ENCODE peak calls at places on chromosomes 4 and X, in seven cellular contexts. L, U, F, N, X, G and T are unnamed samples.

GRCh38 chr4:3701271-3702083 is 64.7 kb upstream of the ADRA2C start:
- DNase-seq in L (no peak), U (no peak), F (no peak), N (no peak), X (no peak), G (peak; percentile 39), T (no peak)

GRCh38 chr4:32560306-32560705 is 1840.1 kb downstream of the PCDH7 start:
- DNase-seq in L (peak; percentile 15), U (no peak), F (peak; percentile 10), N (peak; percentile 72), X (no peak), G (no peak), T (no peak)

GRCh38 chr4:970046-970745 is 3.2 kb downstream of the DGKQ start:
- DNase-seq in L (no peak), U (no peak), F (no peak), N (no peak), X (no peak), G (no peak), T (no peak)

GRCh38 chr4:37454263-37454800 is 209.8 kb downstream of the NWD2 start:
- DNase-seq in L (no peak), U (no peak), F (no peak), N (no peak), X (no peak), G (no peak), T (no peak)

GRCh38 chrX:46407753-46408130 is 137.5 kb downstream of the ZNF674 start:
- DNase-seq in L (no peak), U (no peak), F (no peak), N (peak; percentile 66), X (peak; percentile 42), G (no peak), T (peak; percentile 33)

GRCh38 chr4:94610140-94610539 is 147.6 kb upstream of the BMPR1B start:
- DNase-seq in L (no peak), U (no peak), F (no peak), N (no peak), X (no peak), G (no peak), T (no peak)

GRCh38 chr4:124181045-124181444 is 531.5 kb downstream of the ANKRD50 start:
- DNase-seq in L (no peak), U (no peak), F (no peak), N (peak; percentile 26), X (no peak), G (no peak), T (no peak)

GRCh38 chr4:5941601-5942000 is 48.7 kb upstream of the CRMP1 start:
- DNase-seq in L (no peak), U (no peak), F (no peak), N (no peak), X (no peak), G (no peak), T (no peak)

GRCh38 chrX:44253573-44253942 is 89.9 kb downstream of the EFHC2 start:
- DNase-seq in L (no peak), U (no peak), F (no peak), N (no peak), X (no peak), G (no peak), T (no peak)
- H3K4me3 ChIP-seq in L (no peak overlapping the region), U (no peak overlapping the region), F (no peak overlapping the region), N (no peak overlapping the region), X (no peak overlapping the region), G (peak overlapping the region; percentile 21), T (no peak overlapping the region)

GRCh38 chrX:33210156-33210555 is 1.2 kb downstream of the DMD start:
- DNase-seq in L (no peak), U (no peak), F (no peak), N (no peak), X (no peak), G (no peak), T (no peak)
- H3K4me3 ChIP-seq in L (no peak overlapping the region), U (no peak overlapping the region), F (peak overlapping the region; percentile 34), N (no peak overlapping the region), X (no peak overlapping the region), G (peak overlapping the region; percentile 45), T (peak overlapping the region; percentile 34)

DNA sequence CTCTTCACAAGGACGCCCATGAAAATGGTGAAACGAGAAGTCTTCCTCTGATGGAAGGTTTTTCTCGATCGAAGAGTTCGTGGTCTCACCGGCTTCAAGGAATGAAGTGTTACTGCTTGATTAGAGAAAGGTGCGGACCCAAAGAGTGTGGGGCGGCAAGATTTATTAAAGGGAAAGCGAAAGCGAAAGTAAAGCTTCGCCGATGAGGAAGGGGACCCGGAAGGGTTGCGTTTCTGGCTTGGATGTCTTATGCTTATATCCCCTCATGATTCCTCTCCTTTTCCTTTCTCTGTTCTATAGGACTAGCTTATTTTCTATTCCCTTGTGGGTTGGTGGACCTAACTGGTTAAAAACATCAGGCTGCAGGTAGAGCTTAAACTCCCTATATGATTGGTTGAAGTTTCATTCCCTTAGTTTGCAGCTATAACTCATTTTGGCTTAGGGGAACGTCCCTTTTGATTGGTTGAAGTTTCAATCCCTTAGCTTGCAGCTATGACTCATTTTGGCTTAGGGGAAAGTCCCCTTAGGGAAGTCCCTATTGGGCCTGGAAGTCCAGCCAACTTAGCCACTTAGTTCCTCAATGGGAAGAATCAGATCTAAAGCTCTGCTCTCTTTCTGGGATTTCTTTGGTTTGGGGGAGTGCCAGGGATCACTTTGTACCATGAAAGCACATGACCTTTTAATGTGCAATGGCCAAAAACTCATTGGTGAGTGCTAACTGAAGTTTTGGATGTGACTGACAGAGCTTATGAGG is 1025.0 kb upstream of the PCDH10 start:
- DNase-seq in L (no peak), U (no peak), F (no peak), N (peak; percentile 50), X (no peak), G (no peak), T (no peak)
- H3K4me3 ChIP-seq in L (no peak overlapping the region), U (no peak overlapping the region), F (no peak overlapping the region), N (no peak overlapping the region), X (no peak overlapping the region), G (no peak overlapping the region), T (no peak overlapping the region)

DNA sequence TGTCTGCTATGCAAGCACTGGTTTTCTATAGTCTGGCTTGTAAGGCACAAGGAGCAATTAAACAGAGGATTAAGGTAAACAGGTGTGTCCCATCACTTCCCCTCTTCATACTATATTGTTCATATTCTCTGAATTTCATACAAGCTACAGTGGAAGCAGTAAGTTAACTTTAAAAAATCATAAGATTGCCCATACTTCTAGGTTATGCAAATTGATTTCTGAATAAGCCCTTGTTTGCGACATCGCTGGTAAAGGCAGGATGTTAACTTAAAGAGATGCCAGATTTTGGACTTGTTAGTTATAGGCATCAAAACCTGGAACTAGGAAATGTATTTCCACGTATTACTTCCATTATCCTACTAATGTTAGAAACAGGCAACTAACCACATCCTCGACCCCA is 1.0 kb upstream of the TMEM131L start:
- DNase-seq in L (no peak), U (no peak), F (no peak), N (no peak), X (no peak), G (no peak), T (no peak)
- H3K4me3 ChIP-seq in L (no peak overlapping the region), U (peak overlapping the region; percentile 47), F (no peak overlapping the region), N (no peak overlapping the region), X (peak overlapping the region; percentile 83), G (peak overlapping the region; percentile 88), T (peak overlapping the region; percentile 69)

GRCh38 chrX:14029425-14030247 is at the start of gene GEMIN8:
- DNase-seq in L (peak; percentile 78), U (peak; percentile 71), F (peak; percentile 91), N (peak; percentile 92), X (peak; percentile 88), G (peak; percentile 91), T (peak; percentile 93)

GRCh38 chrX:14027511-14028019 is 2.1 kb downstream of the GEMIN8 start:
- DNase-seq in L (no peak), U (no peak), F (no peak), N (peak; percentile 96), X (peak; percentile 57), G (no peak), T (no peak)

GRCh38 chrX:14027031-14027430 is 2.7 kb downstream of the GEMIN8 start:
- DNase-seq in L (no peak), U (no peak), F (no peak), N (peak; percentile 73), X (no peak), G (no peak), T (no peak)

GRCh38 chrX:14029039-14029424 is 660 bp downstream of the GEMIN8 start:
- DNase-seq in L (no peak), U (no peak), F (no peak), N (peak; percentile 36), X (no peak), G (no peak), T (no peak)

DNA sequence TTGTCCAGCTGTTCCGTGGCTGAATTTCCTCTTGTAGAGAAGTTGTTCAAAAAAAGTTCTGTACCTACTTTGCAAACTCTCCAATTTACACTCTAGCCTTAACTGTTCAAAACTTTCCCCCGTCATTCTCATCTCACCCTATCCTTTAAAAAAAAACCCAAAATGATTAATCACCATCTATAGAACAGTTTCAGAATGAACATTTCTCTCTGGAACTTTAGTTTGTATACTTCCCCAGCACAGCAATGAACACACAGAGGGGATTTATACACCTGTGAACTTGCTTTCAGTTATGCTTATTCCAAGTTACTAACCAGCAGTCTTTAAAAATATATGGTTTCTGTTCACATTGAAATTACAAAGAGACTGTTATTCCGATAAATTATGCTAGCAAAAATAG is 1.2 kb downstream of the GEMIN8 start:
- DNase-seq in L (no peak), U (no peak), F (no peak), N (peak; percentile 20), X (no peak), G (no peak), T (no peak)
- H3K4me3 ChIP-seq in L (no peak overlapping the region), U (peak overlapping the region; percentile 62), F (peak overlapping the region; percentile 36), N (no peak overlapping the region), X (peak overlapping the region; percentile 68), G (peak overlapping the region; percentile 62), T (no peak overlapping the region)